ENCODE peak calls at places on chromosomes 5 and 9, in seven cellular contexts. I is stimulated activated naive CD4-positive, alpha-beta T cell; H is activated naive CD4-positive, alpha-beta T cell treated with anti-CD3 and anti-CD28 coated beads for 36 hours; Y is left kidney; Q is activated CD8-positive, alpha-beta memory T cell treated with anti-CD3 and anti-CD28 coated beads for 24 hours; J is stimulated activated CD4-positive, alpha-beta T cell treated with anti-CD3 and anti-CD28 coated beads, Interleukin-15, amount 100 ng/mL, for 1 hour; G is activated T-cell treated with anti-CD3 and anti-CD28 coated beads, Interleukin-2, amount 50 U/mL, for 72 hours. T is an unnamed sample.

GRCh38 chr5:5209510-5210286 is 69.6 kb downstream of the ADAMTS16 start:
- DNase-seq in J (no peak), G (no peak), Q (no peak), Y (peak), H (no peak), I (no peak), T (no peak)

GRCh38 chr5:139668064-139668880 is 20.1 kb downstream of the CXXC5 start:
- DNase-seq in I (no peak), H (peak), J (no peak), Y (peak), G (peak), Q (peak), T (peak)

GRCh38 chr9:38371495-38371894 is 21.0 kb upstream of the ALDH1B1 start:
- DNase-seq in I (no peak), H (peak), G (peak), Q (no peak), J (no peak), Y (peak), T (peak)

GRCh38 chr5:8184455-8185063 is 315.6 kb downstream of the MTRR start:
- DNase-seq in Q (no peak), J (no peak), I (no peak), G (peak), Y (peak), H (peak), T (peak)

GRCh38 chr5:126483156-126483555 is 59.9 kb downstream of the GRAMD2B start:
- DNase-seq in I (no peak), Q (no peak), G (no peak), Y (peak), J (no peak), H (no peak), T (no peak)

GRCh38 chr9:129587487-129588262 is 33.2 kb downstream of the C9orf50 start:
- DNase-seq in G (no peak), Y (peak), I (no peak), H (no peak), J (no peak), Q (no peak), T (no peak)

GRCh38 chr9:35603506-35603985 is 1.5 kb upstream of the TESK1 start:
- DNase-seq in I (no peak), H (peak), G (peak), J (no peak), Y (no peak), Q (peak), T (no peak)

GRCh38 chr5:172302047-172302710 is 18.6 kb upstream of the UBTD2 start:
- DNase-seq in Y (no peak), G (no peak), J (no peak), H (no peak), I (no peak), Q (peak), T (no peak)

GRCh38 chr9:15018238-15018637 is 108.0 kb upstream of the FREM1 start:
- DNase-seq in Y (peak), J (no peak), H (no peak), I (no peak), Q (no peak), G (no peak), T (no peak)

GRCh38 chr5:41143124-41143523 is 70.2 kb downstream of the C6 start:
- DNase-seq in I (no peak), J (no peak), H (no peak), G (no peak), Q (no peak), Y (no peak), T (no peak)

GRCh38 chr5:65172486-65173129 is 309.1 kb downstream of the ADAMTS6 start:
- DNase-seq in H (peak), Y (no peak), Q (peak), I (no peak), J (no peak), G (peak), T (peak)

GRCh38 chr9:113579270-113580040 is 115.9 kb downstream of the RGS3 start:
- DNase-seq in Y (peak), J (no peak), Q (peak), I (no peak), H (peak), G (peak), T (peak)

GRCh38 chr9:36191696-36192095 is 975 bp downstream of the CLTA start:
- DNase-seq in J (no peak), Y (peak), G (no peak), H (no peak), I (no peak), Q (no peak), T (no peak)

GRCh38 chr5:1392801-1393565 is 48.1 kb upstream of the CLPTM1L start:
- DNase-seq in Y (no peak), Q (no peak), J (no peak), I (no peak), G (no peak), H (no peak), T (no peak)

GRCh38 chr5:96408276-96408777 is 24.7 kb downstream of the PCSK1 start:
- DNase-seq in H (no peak), Q (no peak), I (no peak), J (no peak), G (no peak), Y (no peak), T (no peak)

GRCh38 chr5:112757468-112758208 is 20.0 kb downstream of the APC start:
- DNase-seq in Y (peak), J (no peak), I (no peak), Q (no peak), H (no peak), G (no peak), T (peak)

GRCh38 chr9:29322240-29322639 is 1749.0 kb upstream of the C9orf72 start:
- DNase-seq in G (no peak), I (no peak), J (no peak), Y (no peak), H (no peak), Q (no peak), T (peak)

GRCh38 chr5:102850503-102850902 is 95.4 kb downstream of the PAM start:
- DNase-seq in Q (no peak), I (no peak), H (no peak), G (no peak), Y (no peak), J (no peak), T (no peak)

GRCh38 chr9:83935276-83935890 is 14.2 kb upstream of the KIF27 start:
- DNase-seq in Y (peak), G (no peak), H (no peak), I (no peak), J (no peak), Q (no peak), T (no peak)

GRCh38 chr5:151895660-151896040 is 29.0 kb downstream of the GLRA1 start:
- DNase-seq in G (no peak), H (no peak), Y (peak), I (no peak), Q (no peak), J (no peak), T (no peak)

GRCh38 chr5:139277171-139277570 is 16.4 kb upstream of the MATR3 start:
- DNase-seq in Q (peak), Y (no peak), H (no peak), G (no peak), I (no peak), J (no peak), T (no peak)

GRCh38 chr5:90802695-90803317 is 244.2 kb downstream of the ADGRV1 start:
- DNase-seq in Y (peak), G (no peak), H (peak), Q (no peak), I (no peak), J (no peak), T (peak)

GRCh38 chr9:33285502-33285901 is 4.8 kb upstream of the NFX1 start:
- DNase-seq in Y (no peak), Q (no peak), H (no peak), J (no peak), I (no peak), G (no peak), T (no peak)

GRCh38 chr9:108322326-108323098 is 533.3 kb downstream of the ACTL7B start:
- DNase-seq in Q (no peak), Y (no peak), J (no peak), G (no peak), H (no peak), I (no peak), T (no peak)

GRCh38 chr9:90642570-90643539 is at the start of gene DIRAS2:
- DNase-seq in G (peak), Y (peak), I (no peak), Q (peak), H (peak), J (no peak), T (peak)

GRCh38 chr5:116763987-116764866 is 189.6 kb upstream of the SEMA6A start:
- DNase-seq in Q (no peak), I (no peak), Y (no peak), G (no peak), H (no peak), J (no peak), T (peak)

GRCh38 chr5:149466457-149466972 is 84.7 kb downstream of the CSNK1A1 start:
- DNase-seq in Y (peak), G (no peak), J (no peak), Q (no peak), I (no peak), H (no peak), T (no peak)

GRCh38 chr5:15013654-15014463 is 142.3 kb upstream of the ANKH start:
- DNase-seq in H (no peak), G (no peak), Y (peak), I (no peak), Q (no peak), J (no peak), T (peak)

GRCh38 chr9:126986506-126986951 is 71.9 kb downstream of the RALGPS1 start:
- DNase-seq in G (peak), H (peak), Q (no peak), Y (no peak), I (no peak), J (no peak), T (no peak)

GRCh38 chr5:95390812-95391492 is at the start of gene FAM81B:
- DNase-seq in J (no peak), H (no peak), Y (no peak), G (no peak), I (no peak), Q (no peak), T (no peak)

GRCh38 chr9:3088166-3088702 is 244.3 kb upstream of the PUM3 start:
- DNase-seq in I (no peak), H (no peak), Q (no peak), Y (no peak), G (no peak), J (no peak), T (no peak)

GRCh38 chr5:67059747-67060490 is 136.7 kb downstream of the CD180 start:
- DNase-seq in Y (no peak), Q (no peak), H (no peak), G (no peak), J (no peak), I (no peak), T (no peak)

GRCh38 chr5:112579771-112580170 is 157.9 kb upstream of the APC start:
- DNase-seq in I (no peak), Q (no peak), H (no peak), Y (no peak), G (no peak), J (no peak), T (no peak)

GRCh38 chr5:116778015-116778414 is 203.4 kb upstream of the SEMA6A start:
- DNase-seq in I (no peak), Y (peak), Q (no peak), H (no peak), J (no peak), G (no peak), T (no peak)

T was measured in GM13977.